ENCODE peak calls at places on chromosomes 2 and 18, in five cellular contexts. K, Z, E, X and B are unnamed samples.

GRCh38 chr2:31238906-31239841 is 5.2 kb downstream of the EHD3 start:
- DNase-seq in K (peak; percentile 7), Z (no peak), E (no peak), X (no peak), B (no peak)

GRCh38 chr18:2935438-2936192 is 77.3 kb downstream of the LPIN2 start:
- DNase-seq in K (peak; percentile 49), Z (no peak), E (no peak), X (peak; percentile 30), B (no peak)

GRCh38 chr18:12474876-12475275 is 67.1 kb downstream of the PRELID3A start:
- DNase-seq in K (no peak), Z (no peak), E (no peak), X (no peak), B (no peak)

GRCh38 chr2:190486037-190486623 is 48.4 kb downstream of the NEMP2 start:
- DNase-seq in K (peak; percentile 33), Z (no peak), E (no peak), X (peak; percentile 16), B (no peak)

GRCh38 chr2:187877391-187877790 is 323.2 kb upstream of the TFPI start:
- DNase-seq in K (no peak), Z (no peak), E (no peak), X (no peak), B (no peak)

GRCh38 chr2:79876430-79876829 is 363.6 kb downstream of the CTNNA2 start:
- DNase-seq in K (no peak), Z (no peak), E (no peak), X (no peak), B (peak; percentile 1)

GRCh38 chr2:28451793-28452533 is 43.9 kb upstream of the PLB1 start:
- DNase-seq in K (no peak), Z (no peak), E (no peak), X (no peak), B (no peak)

GRCh38 chr18:63817441-63818051 is 42.3 kb downstream of the SERPINB7 start:
- DNase-seq in K (peak; percentile 43), Z (no peak), E (no peak), X (peak; percentile 61), B (no peak)

GRCh38 chr18:47772374-47773248 is 157.8 kb downstream of the SMAD2 start:
- DNase-seq in K (peak; percentile 77), Z (peak; percentile 27), E (peak; percentile 55), X (peak; percentile 81), B (peak; percentile 3)

GRCh38 chr2:126887506-126887905 is 11.2 kb upstream of the TEX51 start:
- DNase-seq in K (no peak), Z (no peak), E (no peak), X (no peak), B (no peak)

GRCh38 chr18:9700261-9700796 is 7.8 kb upstream of the RAB31 start:
- DNase-seq in K (peak; percentile 22), Z (no peak), E (no peak), X (peak; percentile 47), B (no peak)

GRCh38 chr2:233919938-233920337 is 2.8 kb downstream of the TRPM8 start:
- DNase-seq in K (peak; percentile 30), Z (no peak), E (no peak), X (peak; percentile 30), B (no peak)

GRCh38 chr2:104853401-104853925 is 452 bp upstream of the POU3F3 start:
- DNase-seq in K (no peak), Z (no peak), E (no peak), X (no peak), B (no peak)

GRCh38 chr2:237128026-237128703 is 42.5 kb downstream of the COPS8 start:
- DNase-seq in K (peak; percentile 98), Z (peak; percentile 43), E (peak; percentile 95), X (peak; percentile 99), B (peak; percentile 99)

GRCh38 chr18:13232060-13232917 is 13.7 kb downstream of the LDLRAD4 start:
- DNase-seq in K (no peak), Z (no peak), E (no peak), X (peak; percentile 10), B (no peak)

GRCh38 chr2:110991951-110992350 is 128.8 kb upstream of the BCL2L11 start:
- DNase-seq in K (no peak), Z (no peak), E (no peak), X (no peak), B (no peak)

GRCh38 chr18:11908182-11909080 is at the start of gene MPPE1:
- DNase-seq in K (peak; percentile 81), Z (peak; percentile 89), E (peak; percentile 90), X (peak; percentile 87), B (peak; percentile 37)

GRCh38 chr2:142827170-142827569 is 50.3 kb upstream of the KYNU start:
- DNase-seq in K (no peak), Z (no peak), E (no peak), X (no peak), B (no peak)

GRCh38 chr18:24118750-24119577 is 19.9 kb upstream of the CABYR start:
- DNase-seq in K (peak; percentile 85), Z (peak; percentile 82), E (peak; percentile 77), X (peak; percentile 82), B (peak; percentile 65)

GRCh38 chr2:215238485-215239098 is 73.3 kb upstream of the ATIC start:
- DNase-seq in K (peak; percentile 4), Z (no peak), E (no peak), X (peak; percentile 36), B (no peak)

GRCh38 chr2:185128331-185128730 is 530.0 kb downstream of the ZNF804A start:
- DNase-seq in K (no peak), Z (no peak), E (no peak), X (no peak), B (no peak)

GRCh38 chr2:196435189-196435588 is 204.3 kb upstream of the CCDC150 start:
- DNase-seq in K (no peak), Z (no peak), E (no peak), X (no peak), B (no peak)

GRCh38 chr2:168671932-168672331 is 130.5 kb upstream of the NOSTRIN start:
- DNase-seq in K (peak; percentile 39), Z (no peak), E (no peak), X (no peak), B (no peak)

GRCh38 chr2:237574894-237575868 is 8.8 kb downstream of the PRLH start:
- DNase-seq in K (peak; percentile 31), Z (no peak), E (peak; percentile 71), X (peak; percentile 37), B (no peak)

GRCh38 chr2:60560734-60561649 is 7.5 kb upstream of the BCL11A start:
- DNase-seq in K (peak; percentile 53), Z (no peak), E (no peak), X (peak; percentile 49), B (no peak)

GRCh38 chr18:32219431-32219830 is 29.6 kb downstream of the MEP1B start:
- DNase-seq in K (no peak), Z (no peak), E (no peak), X (no peak), B (no peak)

GRCh38 chr2:192194866-192195547 is at the start of gene TMEFF2:
- DNase-seq in K (peak; percentile 69), Z (peak; percentile 19), E (peak; percentile 68), X (peak; percentile 64), B (peak; percentile 83)

GRCh38 chr18:49279487-49279886 is 181.0 kb downstream of the DYM start:
- DNase-seq in K (no peak), Z (no peak), E (no peak), X (no peak), B (no peak)

GRCh38 chr18:46366977-46367376 is 262.8 kb downstream of the HAUS1 start:
- DNase-seq in K (no peak), Z (no peak), E (no peak), X (no peak), B (no peak)

GRCh38 chr18:46370898-46371297 is 266.7 kb downstream of the HAUS1 start:
- DNase-seq in K (no peak), Z (no peak), E (no peak), X (no peak), B (no peak)

GRCh38 chr18:46366211-46366610 is 262.0 kb downstream of the HAUS1 start:
- DNase-seq in K (no peak), Z (no peak), E (no peak), X (no peak), B (no peak)

GRCh38 chr18:46372670-46373069 is 268.5 kb downstream of the HAUS1 start:
- DNase-seq in K (no peak), Z (no peak), E (no peak), X (no peak), B (no peak)

GRCh38 chr18:46369323-46369722 is 265.1 kb downstream of the HAUS1 start:
- DNase-seq in K (peak; percentile 2), Z (no peak), E (no peak), X (no peak), B (no peak)
- TF ChIP-seq CTCF in K (no peak), Z (no peak), E (no peak), X (no peak), B (no peak)

DNA sequence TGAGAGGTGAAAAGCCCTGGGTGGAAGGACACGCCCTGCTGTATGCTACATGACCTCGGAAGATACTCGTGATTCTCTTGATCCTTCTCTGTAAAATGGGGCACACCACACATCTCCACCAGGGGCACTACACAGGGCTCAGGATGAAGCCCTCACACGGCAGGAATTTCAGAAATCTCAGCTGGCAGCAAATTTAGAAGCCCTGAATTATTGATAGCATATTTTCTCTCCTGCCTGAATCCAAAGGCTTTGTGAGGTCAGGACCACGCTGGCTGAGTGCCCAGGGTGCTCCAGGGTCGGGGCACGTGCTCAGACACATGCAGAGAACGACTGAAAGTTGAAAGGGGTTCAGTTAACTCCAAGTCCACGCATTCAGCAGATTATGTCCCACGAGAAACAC is 42.1 kb upstream of the GALR1 start:
- DNase-seq in K (peak; percentile 82), Z (peak; percentile 64), E (peak; percentile 93), X (peak; percentile 87), B (peak; percentile 33)
- H3K4me3 ChIP-seq in K (no peak overlapping the region), Z (no peak overlapping the region), E (no peak overlapping the region), X (no peak overlapping the region), B (no peak overlapping the region)

GRCh38 chr2:65622499-65622898 is 190.1 kb upstream of the SPRED2 start:
- DNase-seq in K (no peak), Z (no peak), E (no peak), X (no peak), B (no peak)

GRCh38 chr2:65620026-65620425 is 187.6 kb upstream of the SPRED2 start:
- DNase-seq in K (no peak), Z (no peak), E (no peak), X (no peak), B (no peak)

GRCh38 chr2:65625982-65626381 is 193.6 kb upstream of the SPRED2 start:
- DNase-seq in K (no peak), Z (no peak), E (no peak), X (no peak), B (no peak)

GRCh38 chr2:65622951-65623525 is 190.6 kb upstream of the SPRED2 start:
- DNase-seq in K (no peak), Z (no peak), E (no peak), X (no peak), B (no peak)

GRCh38 chr2:65620524-65620923 is 188.1 kb upstream of the SPRED2 start:
- DNase-seq in K (no peak), Z (no peak), E (no peak), X (no peak), B (no peak)
- TF ChIP-seq CTCF in K (peak; percentile 7), Z (no peak), E (no peak), X (no peak), B (peak; percentile 23)

GRCh38 chr2:47272031-47272864 is 117.1 kb upstream of the STPG4 start:
- DNase-seq in K (peak; percentile 50), Z (peak; percentile 35), E (peak; percentile 82), X (peak; percentile 70), B (no peak)
- H3K4me3 ChIP-seq in K (peak overlapping the region; percentile 32), Z (peak overlapping the region; percentile 42), E (peak overlapping the region; percentile 21), X (no peak overlapping the region), B (peak overlapping the region; percentile 24)